ENCODE peak calls at places on chromosomes 12 and 14, in five cellular contexts. T, Q, B, J and N are unnamed samples.

GRCh38 chr12:76020731-76021672 is 10.6 kb downstream of the PHLDA1 start:
- DNase-seq in T (peak), Q (no peak), J (no peak), B (no peak), N (peak)

GRCh38 chr12:68102163-68102562 is 57.4 kb downstream of the IFNG start:
- DNase-seq in J (no peak), B (no peak), Q (no peak), T (no peak), N (no peak)

GRCh38 chr12:71240941-71241340 is 83.1 kb upstream of the TSPAN8 start:
- DNase-seq in T (no peak), B (no peak), J (no peak), Q (no peak), N (no peak)

GRCh38 chr12:123119808-123120207 is 31.1 kb downstream of the PITPNM2 start:
- DNase-seq in J (no peak), T (no peak), B (no peak), Q (no peak), N (no peak)

GRCh38 chr14:94051779-94052178 is 25.6 kb downstream of the OTUB2 start:
- DNase-seq in J (no peak), T (no peak), B (no peak), Q (no peak), N (no peak)

GRCh38 chr14:77508876-77509275 is 10.3 kb upstream of the ISM2 start:
- DNase-seq in Q (no peak), B (no peak), J (no peak), T (no peak), N (no peak)

GRCh38 chr14:100532916-100533630 is 54.1 kb downstream of the BEGAIN start:
- DNase-seq in B (no peak), T (no peak), J (no peak), Q (no peak), N (no peak)

GRCh38 chr14:69651653-69652052 is 40.3 kb downstream of the SUSD6 start:
- DNase-seq in J (no peak), Q (no peak), B (no peak), T (no peak), N (no peak)

GRCh38 chr12:6059221-6059620 is 65.2 kb downstream of the VWF start:
- DNase-seq in Q (no peak), T (no peak), J (no peak), B (no peak), N (no peak)

GRCh38 chr12:69275471-69275891 is 36.1 kb downstream of the CPSF6 start:
- DNase-seq in J (no peak), Q (no peak), T (no peak), B (no peak), N (no peak)

GRCh38 chr12:50111417-50111692 is 681 bp upstream of the COX14 start:
- DNase-seq in J (no peak), B (no peak), Q (no peak), T (no peak), N (no peak)

GRCh38 chr12:92133795-92134637 is 11.6 kb downstream of the BTG1 start:
- DNase-seq in T (no peak), J (no peak), Q (no peak), B (no peak), N (no peak)

GRCh38 chr12:132771126-132771838 is 9.7 kb upstream of the ANKLE2 start:
- DNase-seq in T (peak), J (no peak), B (no peak), Q (no peak), N (no peak)

GRCh38 chr14:89190779-89191513 is 226.1 kb downstream of the FOXN3 start:
- DNase-seq in T (no peak), Q (no peak), B (no peak), J (no peak), N (no peak)

GRCh38 chr12:99498756-99499155 is 148.8 kb upstream of the GARIN6 start:
- DNase-seq in Q (no peak), J (no peak), B (no peak), T (no peak), N (peak)

GRCh38 chr12:25071366-25071765 is 122.5 kb upstream of the BCAT1 start:
- DNase-seq in T (no peak), J (no peak), B (no peak), Q (no peak), N (no peak)

GRCh38 chr14:36835145-36835544 is 173.5 kb downstream of the PAX9 start:
- DNase-seq in Q (no peak), B (no peak), T (no peak), J (no peak), N (no peak)

GRCh38 chr12:26823391-26823790 is 9.6 kb downstream of the ITPR2 start:
- DNase-seq in B (no peak), J (no peak), Q (no peak), T (no peak), N (no peak)

GRCh38 chr14:79201545-79202247 is 1009.6 kb downstream of the DIO2 start:
- DNase-seq in J (no peak), Q (no peak), T (no peak), B (no peak), N (no peak)

GRCh38 chr12:48881652-48882324 is 16.1 kb upstream of the RND1 start:
- DNase-seq in B (no peak), J (no peak), T (no peak), Q (no peak), N (no peak)

GRCh38 chr12:66753810-66754209 is 74.9 kb upstream of the GRIP1 start:
- DNase-seq in Q (no peak), B (no peak), J (no peak), T (no peak), N (no peak)

GRCh38 chr12:3772380-3772779 is 19.5 kb upstream of the CRACR2A start:
- DNase-seq in T (no peak), J (no peak), Q (no peak), B (no peak), N (no peak)